ENCODE peak calls at places on chromosomes 3 and 15, in four cellular contexts. M is IMR-90, O is K562, P is HepG2. S is an unnamed sample.

GRCh38 chr3:66098436-66098835 is 59.7 kb upstream of the MAGI1 start:
- DNase-seq in M (peak; percentile 80), O (no peak), P (no peak), S (no peak)

GRCh38 chr3:99625237-99625622 is 13.2 kb upstream of the COL8A1 start:
- DNase-seq in M (no peak), P (no peak), O (no peak), S (no peak)

GRCh38 chr15:38678291-38678690 is 113.7 kb upstream of the RASGRP1 start:
- DNase-seq in M (no peak), P (no peak), O (no peak), S (no peak)

GRCh38 chr15:90893175-90894090 is 9.1 kb downstream of the FES start:
- DNase-seq in P (peak; percentile 53), M (no peak), O (peak; percentile 31), S (peak; percentile 36)

GRCh38 chr3:178059124-178059523 is 477.1 kb upstream of the KCNMB2 start:
- DNase-seq in O (no peak), P (peak; percentile 18), M (peak; percentile 57), S (no peak)

GRCh38 chr3:190083631-190084030 is 37.1 kb downstream of the P3H2 start:
- DNase-seq in P (no peak), O (no peak), M (no peak), S (no peak)

GRCh38 chr3:18558526-18558925 is 133.4 kb upstream of the SATB1 start:
- DNase-seq in P (no peak), M (no peak), O (no peak), S (no peak)

GRCh38 chr3:150495563-150496168 is 50.6 kb downstream of the SERP1 start:
- DNase-seq in P (peak; percentile 32), M (peak; percentile 60), O (peak; percentile 72), S (peak; percentile 48)

GRCh38 chr3:143975549-143976152 is 4.0 kb downstream of the DIPK2A start:
- DNase-seq in O (peak; percentile 66), M (peak; percentile 81), P (peak; percentile 13), S (peak; percentile 51)

GRCh38 chr3:18295171-18295920 is 129.8 kb downstream of the SATB1 start:
- DNase-seq in M (peak; percentile 46), P (peak; percentile 21), O (peak; percentile 9), S (peak; percentile 80)

GRCh38 chr3:143482106-143483088 is 362.8 kb downstream of the CHST2 start:
- DNase-seq in P (no peak), O (no peak), M (no peak), S (no peak)

GRCh38 chr15:58931985-58932384 is 1.5 kb downstream of the SLTM start:
- DNase-seq in M (peak; percentile 63), P (peak; percentile 9), O (peak; percentile 49), S (peak; percentile 27)

GRCh38 chr3:32856355-32856889 is 38.6 kb downstream of the TRIM71 start:
- DNase-seq in P (peak; percentile 65), M (no peak), O (no peak), S (no peak)

GRCh38 chr3:73324203-73325155 is 263.0 kb downstream of the EBLN2 start:
- DNase-seq in P (no peak), O (no peak), M (no peak), S (no peak)

GRCh38 chr15:50218691-50219090 is 36.7 kb downstream of the SLC27A2 start:
- DNase-seq in O (no peak), M (no peak), P (no peak), S (no peak)

GRCh38 chr3:118972974-118973373 is 61.7 kb downstream of the IGSF11 start:
- DNase-seq in O (no peak), P (no peak), M (no peak), S (no peak)

GRCh38 chr15:100311829-100312228 is 29.9 kb downstream of the ADAMTS17 start:
- DNase-seq in M (no peak), O (no peak), P (no peak), S (no peak)

GRCh38 chr3:101243285-101244211 is 76.8 kb downstream of the IMPG2 start:
- DNase-seq in O (no peak), M (no peak), P (no peak), S (no peak)

GRCh38 chr3:108127301-108127988 is 36.6 kb upstream of the CD47 start:
- DNase-seq in O (no peak), M (no peak), P (no peak), S (no peak)

GRCh38 chr3:2511356-2511755 is 412.7 kb downstream of the CNTN4 start:
- DNase-seq in M (no peak), P (no peak), O (no peak), S (no peak)

GRCh38 chr3:178900244-178900643 is 171.4 kb downstream of the ZMAT3 start:
- DNase-seq in P (no peak), O (no peak), M (no peak), S (no peak)

GRCh38 chr3:109081746-109082510 is 36.0 kb downstream of the MORC1 start:
- DNase-seq in M (peak; percentile 54), O (peak; percentile 29), P (peak; percentile 31), S (peak; percentile 53)

GRCh38 chr15:100092034-100092433 is 249.7 kb downstream of the ADAMTS17 start:
- DNase-seq in P (no peak), O (no peak), M (no peak), S (no peak)

GRCh38 chr3:57446318-57446841 is 97.8 kb downstream of the DNAH12 start:
- DNase-seq in M (no peak), P (no peak), O (peak; percentile 38), S (no peak)

DNA sequence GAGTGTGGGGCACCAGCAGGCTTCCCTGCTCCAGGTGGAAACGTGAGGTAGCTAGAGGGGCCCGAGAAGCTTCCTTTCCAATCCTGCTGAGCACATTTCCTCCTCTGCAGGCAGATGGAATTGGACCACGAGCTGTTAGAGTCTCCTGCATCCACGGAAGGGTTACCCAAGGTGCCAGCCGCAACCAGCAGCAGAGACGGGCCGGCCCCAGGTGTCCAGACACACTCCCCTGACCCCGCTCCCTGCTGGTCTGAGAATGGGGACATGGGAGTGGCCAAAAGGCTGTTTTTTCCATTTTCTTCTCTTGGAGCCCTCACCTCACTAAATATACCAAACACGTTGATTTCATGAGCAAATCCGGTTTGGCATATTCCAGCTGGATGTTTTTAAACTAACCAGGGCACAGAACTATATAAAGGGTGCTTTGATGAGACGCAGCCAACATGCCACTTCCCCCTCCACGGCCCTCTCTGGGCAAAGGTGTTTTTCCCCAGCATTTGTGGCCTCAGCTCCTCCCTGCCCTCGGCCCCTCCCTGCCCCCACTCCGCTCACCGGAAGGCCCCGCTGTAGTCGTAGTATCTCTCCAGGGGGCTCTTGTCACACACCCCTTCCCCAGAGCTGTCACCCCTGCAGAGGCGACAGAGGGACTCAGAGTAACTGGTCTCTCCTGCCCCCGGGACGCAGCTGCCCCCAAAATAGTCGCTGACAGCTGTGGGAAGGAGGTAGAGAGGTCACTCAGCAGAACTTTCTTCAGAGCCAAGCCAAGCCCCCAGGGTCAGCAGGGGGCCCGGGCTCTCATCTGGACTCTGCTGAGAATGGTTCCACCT is 7.0 kb downstream of the MELTF start:
- DNase-seq in M (no peak), O (no peak), P (no peak), S (no peak)
- TF ChIP-seq MAZ in M (no peak), O (no peak), P (no peak), S (no peak)

GRCh38 chr15:35329993-35330695 is 215.8 kb downstream of the DPH6 start:
- DNase-seq in O (no peak), P (no peak), M (no peak), S (no peak)
- TF ChIP-seq MAZ in O (no peak), P (no peak), M (no peak), S (no peak)

DNA sequence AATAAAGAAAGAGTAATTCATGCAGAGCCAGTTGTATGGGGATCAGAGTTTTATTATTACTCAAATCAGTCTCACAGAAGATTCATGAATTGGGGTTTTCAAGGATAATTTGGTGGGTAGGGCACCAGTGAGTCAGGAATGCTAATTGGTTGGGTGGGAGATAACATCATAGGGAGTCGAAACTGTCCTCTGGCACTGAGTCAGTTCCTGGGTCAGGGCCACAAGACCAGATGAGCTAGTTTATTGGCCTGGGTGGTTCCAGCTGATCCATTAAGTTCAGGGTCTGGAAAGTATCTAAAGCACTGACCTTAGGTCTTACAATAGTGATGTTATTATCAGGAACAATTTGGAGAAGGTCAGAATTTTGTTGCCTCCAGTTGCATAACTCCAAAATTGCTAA is 998.6 kb upstream of the EPHA6 start:
- DNase-seq in O (no peak), M (no peak), P (no peak), S (no peak)
- TF ChIP-seq MAZ in O (no peak), M (no peak), P (no peak), S (no peak)

GRCh38 chr3:50627407-50628051 is 10.6 kb downstream of the MAPKAPK3 start:
- DNase-seq in P (no peak), O (peak; percentile 30), M (peak; percentile 69), S (peak; percentile 56)
- TF ChIP-seq MAZ in P (no peak), O (no peak), M (no peak), S (no peak)

GRCh38 chr3:64019271-64019670 is 4.0 kb downstream of the PSMD6 start:
- DNase-seq in O (no peak), M (no peak), P (no peak), S (no peak)

GRCh38 chr3:64011685-64012084 is 11.6 kb downstream of the PSMD6 start:
- DNase-seq in O (peak; percentile 27), M (peak; percentile 83), P (no peak), S (no peak)

GRCh38 chr3:64022451-64023186 is 675 bp downstream of the PSMD6 start:
- DNase-seq in P (no peak), M (no peak), O (no peak), S (no peak)

GRCh38 chr3:64019879-64020278 is 3.4 kb downstream of the PSMD6 start:
- DNase-seq in O (no peak), P (no peak), M (no peak), S (no peak)

DNA sequence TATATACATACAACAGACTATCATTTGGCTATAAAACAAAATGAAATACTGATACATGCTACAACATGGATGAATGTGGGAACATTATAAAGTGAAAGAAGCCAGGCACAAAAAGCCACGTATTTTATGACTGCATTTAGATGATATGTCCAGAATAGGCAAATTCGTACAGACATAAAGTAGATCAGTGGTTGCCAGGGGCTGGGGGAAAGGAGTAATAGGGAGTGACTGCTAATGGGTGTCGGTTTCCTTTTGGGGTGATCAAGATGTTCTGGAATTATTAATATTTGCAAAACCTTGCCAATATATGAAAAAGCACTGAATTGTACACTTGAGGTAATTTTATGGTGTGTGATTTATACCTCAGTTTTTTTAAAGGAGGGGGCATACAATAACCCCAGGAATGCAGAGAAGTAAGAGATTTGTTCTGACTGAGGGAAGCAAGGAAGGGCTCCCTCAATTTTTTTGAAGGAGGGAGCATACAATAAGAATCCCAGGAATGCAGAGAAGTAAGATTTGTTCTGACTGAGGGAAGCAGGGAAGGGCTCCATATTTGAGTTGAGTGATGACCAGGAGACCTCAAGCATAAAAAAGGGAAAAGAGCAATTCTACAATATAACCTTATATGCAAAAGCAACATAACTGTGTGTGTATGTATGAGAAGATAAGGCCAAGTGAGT is 6.2 kb downstream of the PSMD6 start:
- DNase-seq in M (no peak), P (no peak), O (no peak), S (no peak)
- TF ChIP-seq MAZ in M (no peak), P (no peak), O (no peak), S (no peak)

GRCh38 chr3:154071154-154071553 is 50.0 kb upstream of the ARHGEF26 start:
- DNase-seq in P (no peak), O (no peak), M (no peak), S (no peak)
- TF ChIP-seq MAZ in P (no peak), O (no peak), M (no peak), S (no peak)

GRCh38 chr15:64137226-64137833 is 14.2 kb upstream of the SNX22 start:
- DNase-seq in P (no peak), O (no peak), M (no peak), S (no peak)
- TF ChIP-seq MAZ in P (no peak), O (no peak), M (no peak), S (no peak)

GRCh38 chr3:50372349-50372748 is 13.0 kb upstream of the TMEM115 start:
- DNase-seq in M (no peak), O (peak; percentile 69), P (no peak), S (no peak)
- TF ChIP-seq MAZ in M (no peak), O (no peak), P (no peak), S (no peak)

S was measured in A549.